ENCODE peak calls at places on chromosome 5, in four cellular contexts. C is dorsolateral prefrontal cortex; V is transverse colon; D is CD8-positive, alpha-beta T cell. P is an unnamed sample.
A peak's percentile ranks its signal among the peaks of the same experiment; 100 is the strongest.

GRCh38 chr5:38497946-38498345 is 58.5 kb downstream of the LIFR start:
- DNase-seq in C (no peak), V (no peak), D (no peak), P (no peak)

GRCh38 chr5:132257131-132258101 is at the start of gene PDLIM4:
- DNase-seq in C (no peak), V (peak; percentile 25), D (no peak), P (peak; percentile 66)

GRCh38 chr5:44862808-44863207 is 54.1 kb downstream of the MRPS30 start:
- DNase-seq in C (no peak), V (no peak), D (no peak), P (no peak)

GRCh38 chr5:148384389-148384756 is 615 bp downstream of the FBXO38 start:
- DNase-seq in C (no peak), V (no peak), D (no peak), P (no peak)

GRCh38 chr5:10762178-10762775 is 1.2 kb upstream of the DAP start:
- DNase-seq in C (no peak), V (peak; percentile 39), D (no peak), P (peak; percentile 73)

GRCh38 chr5:144913661-144914060 is 743.0 kb downstream of the KCTD16 start:
- DNase-seq in C (no peak), V (no peak), D (no peak), P (no peak)

GRCh38 chr5:35902032-35902681 is 36.3 kb downstream of the CAPSL start:
- DNase-seq in C (no peak), V (no peak), D (no peak), P (no peak)

GRCh38 chr5:39394946-39395345 is 29.8 kb downstream of the DAB2 start:
- DNase-seq in C (no peak), V (no peak), D (no peak), P (no peak)

GRCh38 chr5:135492319-135492626 is 40.1 kb upstream of the TIFAB start:
- DNase-seq in C (no peak), V (no peak), D (no peak), P (no peak)

GRCh38 chr5:180367991-180368390 is 14.9 kb upstream of the GFPT2 start:
- DNase-seq in C (peak; percentile 69), V (no peak), D (no peak), P (no peak)

GRCh38 chr5:159786901-159787691 is 129.2 kb upstream of the ADRA1B start:
- DNase-seq in C (no peak), V (peak; percentile 19), D (no peak), P (peak; percentile 67)

DNA sequence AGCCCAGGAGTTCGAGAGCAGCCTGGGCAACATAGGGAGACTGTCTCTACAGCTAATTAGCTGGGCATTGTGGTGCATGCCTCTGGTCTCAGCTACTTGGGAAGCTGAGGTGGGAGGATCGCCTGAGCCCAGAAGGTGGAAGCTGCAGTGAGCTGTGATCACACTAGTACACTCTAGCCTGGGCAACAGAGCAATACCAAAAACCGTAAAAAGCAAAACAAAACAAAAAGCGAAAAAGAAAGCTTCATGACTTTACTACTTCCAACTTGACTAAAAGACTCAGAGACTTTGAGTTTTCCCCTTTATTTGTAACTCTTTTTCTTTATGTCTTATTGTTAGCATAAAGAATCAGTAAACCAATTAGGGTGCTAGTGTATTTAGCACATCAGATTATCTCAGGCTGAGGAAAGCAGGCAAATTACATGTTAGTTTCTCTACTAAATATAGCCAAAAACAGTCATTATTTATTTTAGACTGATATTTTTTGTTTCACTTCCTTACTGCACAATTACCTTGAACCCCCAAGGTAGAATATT is 5.4 kb downstream of the RAD17 start:
- DNase-seq in C (no peak), V (no peak), D (no peak), P (no peak)
- H3K27ac ChIP-seq in C (no peak overlapping the region), V (no peak overlapping the region), D (no peak overlapping the region), P (no peak overlapping the region)

DNA sequence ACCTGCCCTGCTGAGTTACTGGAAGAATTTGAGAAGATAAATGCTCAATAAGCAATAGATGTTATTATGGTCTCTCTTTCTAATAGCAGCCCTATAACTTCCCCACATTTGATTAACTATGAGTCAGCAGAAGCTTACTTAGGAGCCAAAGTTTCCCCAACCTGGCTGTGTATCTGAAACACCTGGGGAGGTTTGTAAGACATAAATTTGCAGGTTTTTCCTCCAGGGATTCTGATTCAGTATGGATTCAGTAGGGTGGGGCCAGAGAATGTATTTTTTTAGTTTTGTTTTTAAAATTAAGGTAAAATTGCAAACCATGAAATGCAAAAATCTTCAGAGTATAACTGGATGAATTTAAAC is 44.9 kb upstream of the GNPDA1 start:
- DNase-seq in C (no peak), V (no peak), D (no peak), P (no peak)
- H3K27ac ChIP-seq in C (peak overlapping the region; percentile 3), V (no peak overlapping the region), D (no peak overlapping the region), P (no peak overlapping the region)

GRCh38 chr5:127824126-127824525 is 120.9 kb downstream of the CCDC192 start:
- DNase-seq in C (no peak), V (no peak), D (no peak), P (no peak)

GRCh38 chr5:127830829-127831598 is 127.8 kb downstream of the CCDC192 start:
- DNase-seq in C (no peak), V (no peak), D (no peak), P (no peak)

GRCh38 chr5:127830157-127830556 is 127.0 kb downstream of the CCDC192 start:
- DNase-seq in C (no peak), V (no peak), D (no peak), P (no peak)

GRCh38 chr5:127826011-127826410 is 122.8 kb downstream of the CCDC192 start:
- DNase-seq in C (no peak), V (no peak), D (no peak), P (no peak)

GRCh38 chr5:127827451-127827850 is 124.3 kb downstream of the CCDC192 start:
- DNase-seq in C (no peak), V (no peak), D (no peak), P (no peak)
- H3K27ac ChIP-seq in C (no peak overlapping the region), V (no peak overlapping the region), D (no peak overlapping the region), P (no peak overlapping the region)

DNA sequence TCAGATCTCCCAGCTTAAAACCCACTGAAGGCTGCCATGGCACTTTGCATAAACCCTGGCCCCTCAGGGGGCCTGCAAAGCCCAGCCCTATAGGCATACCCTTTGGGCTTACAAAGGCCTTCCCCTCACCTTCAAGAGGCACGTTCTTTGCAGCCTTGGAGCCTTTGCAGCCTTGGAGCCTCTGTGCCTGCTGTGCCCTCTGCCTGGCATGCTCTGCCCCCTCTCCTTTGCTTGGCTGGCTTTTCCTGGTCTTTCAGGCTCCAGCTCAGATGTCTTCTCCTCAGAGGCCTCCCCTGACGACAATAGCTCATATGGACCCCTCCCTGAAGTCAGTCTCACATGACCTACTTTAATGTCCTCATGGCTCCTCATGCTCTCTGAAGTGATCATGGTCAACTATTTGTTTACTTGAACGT is 60.3 kb downstream of the CXXC5 start:
- DNase-seq in C (no peak), V (no peak), D (no peak), P (no peak)
- H3K27ac ChIP-seq in C (peak overlapping the region; percentile 97), V (no peak overlapping the region), D (no peak overlapping the region), P (no peak overlapping the region)

GRCh38 chr5:912356-913091 is 19.8 kb downstream of the TRIP13 start:
- DNase-seq in C (peak; percentile 73), V (no peak), D (peak; percentile 40), P (no peak)
- H3K27ac ChIP-seq in C (no peak overlapping the region), V (no peak overlapping the region), D (no peak overlapping the region), P (no peak overlapping the region)

P was measured in upper lobe of right lung.